ENCODE peak calls at places on chromosomes 11 and 22, in five cellular contexts. O is neuronal stem cell, J is MM.1S, G is IMR-90, K is hepatocyte. E is an unnamed sample.

GRCh38 chr11:75107187-75107586 is 10.5 kb upstream of the OR2AT4 start:
- DNase-seq in K (no peak), O (no peak), J (no peak), G (peak; percentile 19), E (no peak)

GRCh38 chr11:13216019-13217006 is 61.3 kb upstream of the BMAL1 start:
- DNase-seq in J (no peak), O (peak; percentile 62), K (peak; percentile 44), G (peak; percentile 98), E (no peak)

GRCh38 chr11:13720940-13721339 is 52.5 kb downstream of the FAR1 start:
- DNase-seq in G (no peak), O (no peak), J (no peak), K (no peak), E (no peak)

GRCh38 chr11:46352063-46352841 is 5.0 kb downstream of the DGKZ start:
- DNase-seq in G (no peak), K (peak; percentile 64), O (no peak), J (no peak), E (peak; percentile 90)

GRCh38 chr11:88337342-88338222 is at the start of gene CTSC:
- DNase-seq in J (peak; percentile 95), O (peak; percentile 78), K (peak; percentile 96), G (peak; percentile 87), E (peak; percentile 100)

GRCh38 chr22:46829140-46829891 is 66.9 kb downstream of the TBC1D22A start:
- DNase-seq in O (no peak), G (peak; percentile 94), J (no peak), K (peak; percentile 71), E (no peak)

GRCh38 chr11:15897211-15897960 is 459.0 kb downstream of the SOX6 start:
- DNase-seq in O (no peak), K (peak; percentile 55), G (peak; percentile 56), J (no peak), E (no peak)

GRCh38 chr22:45336971-45337431 is 27.3 kb downstream of the FAM118A start:
- DNase-seq in J (no peak), G (no peak), O (no peak), K (peak; percentile 32), E (no peak)

GRCh38 chr11:78420796-78421209 is 3.2 kb upstream of the GAB2 start:
- DNase-seq in J (peak; percentile 65), K (peak; percentile 47), O (no peak), G (peak; percentile 85), E (peak; percentile 57)

GRCh38 chr11:93842034-93842433 is 8.4 kb downstream of the VSTM5 start:
- DNase-seq in O (no peak), G (no peak), K (no peak), J (no peak), E (no peak)

GRCh38 chr22:21051145-21051835 is 5.5 kb downstream of the LRRC74B start:
- DNase-seq in J (no peak), K (no peak), G (no peak), O (no peak), E (peak; percentile 21)

GRCh38 chr11:105132716-105133511 is 6.7 kb downstream of the CARD18 start:
- DNase-seq in J (no peak), G (peak; percentile 89), K (no peak), O (no peak), E (no peak)

GRCh38 chr11:75576445-75577049 is 14.5 kb downstream of the SERPINH1 start:
- DNase-seq in O (no peak), K (peak; percentile 63), J (no peak), G (peak; percentile 63), E (peak; percentile 84)

GRCh38 chr11:76839326-76839725 is 21.4 kb upstream of the ACER3 start:
- DNase-seq in G (no peak), K (peak; percentile 65), O (no peak), J (no peak), E (no peak)

GRCh38 chr11:28524098-28524497 is 415.9 kb downstream of the METTL15 start:
- DNase-seq in K (no peak), O (no peak), J (no peak), G (peak; percentile 52), E (no peak)

GRCh38 chr11:80103149-80103859 is 662.5 kb upstream of the TENM4 start:
- DNase-seq in K (peak; percentile 25), G (peak; percentile 97), O (no peak), J (no peak), E (no peak)

GRCh38 chr11:126378763-126379162 is 23.3 kb downstream of the ST3GAL4 start:
- DNase-seq in O (no peak), G (peak; percentile 57), J (no peak), K (no peak), E (no peak)

GRCh38 chr11:15539645-15540044 is 424.9 kb downstream of the INSC start:
- DNase-seq in K (no peak), G (no peak), O (no peak), J (no peak), E (no peak)

GRCh38 chr11:19573666-19574065 is 139.0 kb upstream of the NAV2 start:
- DNase-seq in O (no peak), J (no peak), K (no peak), G (no peak), E (no peak)

GRCh38 chr11:35043933-35044332 is 95.0 kb upstream of the CD44 start:
- DNase-seq in J (no peak), O (no peak), G (no peak), K (no peak), E (peak; percentile 58)

GRCh38 chr22:30838111-30838510 is 130.5 kb downstream of the MORC2 start:
- DNase-seq in J (no peak), G (peak; percentile 28), O (no peak), K (no peak), E (no peak)

GRCh38 chr22:20095521-20095920 is 15.5 kb downstream of the DGCR8 start:
- DNase-seq in O (no peak), G (no peak), J (no peak), K (no peak), E (no peak)

GRCh38 chr11:86814775-86815174 is 14.4 kb downstream of the PRSS23 start:
- DNase-seq in G (peak; percentile 67), K (no peak), O (no peak), J (no peak), E (no peak)

GRCh38 chr22:24938741-24939341 is 7.7 kb downstream of the LHFPL7 start:
- DNase-seq in O (no peak), J (peak; percentile 70), G (peak; percentile 25), K (peak; percentile 72), E (peak; percentile 80)
- H3K4me2 ChIP-seq in O (no peak overlapping the region), J (peak overlapping the region; percentile 8), G (no peak overlapping the region), K (no peak overlapping the region), E (no peak overlapping the region)

GRCh38 chr22:35587447-35587870 is 29.7 kb downstream of the MB start:
- DNase-seq in K (no peak), G (no peak), J (no peak), O (no peak), E (no peak)

GRCh38 chr22:35589736-35590079 is 27.4 kb downstream of the MB start:
- DNase-seq in J (no peak), K (no peak), G (no peak), O (no peak), E (no peak)

GRCh38 chr22:35590634-35591295 is 26.4 kb downstream of the MB start:
- DNase-seq in K (no peak), O (no peak), J (no peak), G (no peak), E (no peak)

GRCh38 chr22:35587896-35588295 is 29.2 kb downstream of the MB start:
- DNase-seq in K (no peak), G (no peak), O (no peak), J (no peak), E (no peak)

DNA sequence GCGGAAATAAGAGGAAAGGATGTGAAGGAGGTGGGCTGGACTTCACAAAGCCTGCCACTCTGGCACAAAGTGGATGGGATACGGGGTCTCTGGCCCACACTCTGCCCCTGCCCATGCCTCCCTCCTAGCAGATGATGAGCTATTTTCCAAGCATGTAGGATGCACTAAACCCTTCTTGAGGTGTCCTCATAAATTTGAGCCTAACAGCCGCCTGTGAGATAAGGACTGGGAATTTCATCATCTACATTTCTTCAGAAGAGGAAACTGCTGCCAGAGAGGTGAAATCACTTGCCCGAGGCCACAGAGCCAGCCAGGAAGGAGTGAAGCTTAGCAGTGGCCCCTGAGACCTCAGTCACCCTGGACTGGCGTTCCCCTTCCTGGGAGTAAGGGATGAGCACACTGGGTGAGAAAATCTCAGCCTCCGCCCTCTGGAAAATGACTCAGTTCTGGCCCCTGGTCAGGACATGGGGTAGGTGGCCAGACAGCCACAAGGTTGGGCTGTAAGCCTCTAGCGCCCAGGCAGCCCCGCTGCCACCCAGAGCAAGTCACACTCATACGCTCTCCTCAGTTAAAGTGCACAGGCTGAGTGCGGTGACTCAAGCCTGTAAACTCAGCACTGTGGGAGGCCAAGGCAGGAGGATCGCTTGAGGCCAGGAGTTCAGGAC is 27.9 kb downstream of the MB start:
- DNase-seq in K (peak; percentile 71), G (peak; percentile 77), O (no peak), J (no peak), E (no peak)
- H3K27ac ChIP-seq in K (peak overlapping the region; percentile 22), G (no peak overlapping the region), O (no peak overlapping the region), J (no peak overlapping the region), E (no peak overlapping the region)

DNA sequence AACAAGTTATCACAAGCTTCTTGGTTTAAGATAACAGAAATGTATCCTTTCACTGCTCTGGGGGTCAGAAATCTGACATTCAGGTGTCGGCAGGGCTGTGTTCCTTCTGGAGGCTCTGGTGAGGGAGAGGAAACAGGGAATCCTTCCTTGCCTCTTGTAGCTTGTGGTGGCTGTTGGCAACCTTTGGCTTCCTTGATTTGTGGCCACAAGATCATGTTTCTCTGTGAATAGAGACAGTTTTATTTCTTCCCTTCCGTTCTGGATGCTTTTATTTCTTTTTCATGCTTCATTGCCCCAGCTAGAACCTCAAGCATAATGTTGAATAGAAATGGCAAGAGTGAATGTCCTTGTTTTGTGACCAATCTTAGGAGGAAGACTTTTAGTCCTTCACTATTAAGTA is 44.0 kb downstream of the MPPED1 start:
- DNase-seq in O (no peak), G (no peak), J (no peak), K (no peak), E (no peak)
- H2AFZ ChIP-seq in O (no peak overlapping the region), G (no peak overlapping the region), J (no peak overlapping the region), K (no peak overlapping the region), E (no peak overlapping the region)

GRCh38 chr11:128504489-128504888 is 82.9 kb downstream of the ETS1 start:
- DNase-seq in K (no peak), J (no peak), O (no peak), G (no peak), E (no peak)

GRCh38 chr11:128503231-128503991 is 83.9 kb downstream of the ETS1 start:
- DNase-seq in G (peak; percentile 96), J (no peak), O (no peak), K (peak; percentile 44), E (peak; percentile 57)

GRCh38 chr11:128506384-128506783 is 81.0 kb downstream of the ETS1 start:
- DNase-seq in K (no peak), J (no peak), O (no peak), G (no peak), E (no peak)

GRCh38 chr11:128506999-128507591 is 80.3 kb downstream of the ETS1 start:
- DNase-seq in K (peak; percentile 87), O (no peak), J (no peak), G (peak; percentile 96), E (no peak)

DNA sequence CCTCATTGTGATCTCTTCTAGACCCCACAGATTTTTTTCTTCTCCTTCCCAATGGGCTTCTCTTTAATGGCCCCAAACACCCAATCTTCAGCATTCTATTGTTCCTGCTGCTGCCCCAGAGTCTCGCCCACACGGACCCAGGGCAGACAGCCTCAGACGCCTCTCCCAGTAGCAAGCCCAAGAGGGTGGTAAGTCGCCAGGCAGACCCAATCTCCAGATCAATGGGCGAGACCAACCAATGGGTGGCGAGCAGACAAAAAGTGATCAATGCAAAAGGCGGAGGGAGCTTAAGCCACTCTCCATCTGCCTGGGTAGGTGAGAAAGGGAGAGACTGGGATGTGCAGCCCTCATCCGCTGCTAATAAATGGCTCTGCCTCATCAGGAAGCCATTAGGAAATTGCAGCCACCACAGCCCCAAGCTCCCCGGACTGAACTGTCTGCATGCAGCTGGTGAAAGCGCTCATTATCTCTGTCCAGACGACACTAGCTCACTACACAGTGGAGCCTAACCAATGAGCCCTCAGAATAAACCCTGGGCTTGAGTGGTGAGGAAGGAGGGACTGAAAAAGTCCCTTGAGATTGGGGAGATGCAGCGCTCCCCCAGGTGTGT is 81.8 kb downstream of the ETS1 start:
- DNase-seq in G (no peak), O (no peak), J (no peak), K (no peak), E (no peak)
- H3K4me2 ChIP-seq in G (no peak overlapping the region), O (no peak overlapping the region), J (no peak overlapping the region), K (no peak overlapping the region), E (peak overlapping the region; percentile 60)

E was measured in Karpas-422.